ENCODE peak calls at places on chromosomes 12 and 14, in ten cellular contexts. O is HEK293T, B is stromal cell of bone marrow, Z is AG10803, R is amniotic stem cell, S is fibroblast of mammary gland, Q is activated B cell treated with CpG ODN at 0.5 μM for 24 hours, T is fibroblast of lung, W is Peyer's patch, P is WTC11. D is an unnamed sample.
A peak's percentile ranks its signal among the peaks of the same experiment; 100 is the strongest.

GRCh38 chr12:12992418-12993175 is 7.5 kb downstream of the HEBP1 start:
- DNase-seq in S (peak; percentile 94), O (no peak), P (no peak), W (peak; percentile 66), Z (peak; percentile 93), T (peak; percentile 98), Q (no peak), R (no peak), B (peak; percentile 91), D (no peak)

GRCh38 chr14:51395361-51395849 is 155.4 kb downstream of the TMX1 start:
- DNase-seq in Q (no peak), O (no peak), T (peak; percentile 85), Z (peak; percentile 99), B (peak; percentile 36), S (peak; percentile 98), W (peak; percentile 52), P (peak; percentile 12), R (peak; percentile 36), D (peak; percentile 60)

GRCh38 chr14:58979325-58979724 is 209.1 kb upstream of the DAAM1 start:
- DNase-seq in B (no peak), O (no peak), Z (no peak), W (no peak), Q (no peak), R (no peak), S (no peak), P (no peak), T (no peak), D (no peak)

GRCh38 chr12:130463259-130463658 is 125.6 kb downstream of the PIWIL1 start:
- DNase-seq in Q (no peak), P (no peak), S (no peak), O (no peak), W (no peak), T (no peak), Z (no peak), B (no peak), R (no peak), D (no peak)

GRCh38 chr14:64502476-64503183 is 1.0 kb downstream of the ZBTB25 start:
- DNase-seq in Z (peak; percentile 13), P (no peak), R (no peak), S (peak; percentile 18), B (no peak), W (peak; percentile 69), T (peak; percentile 21), O (no peak), Q (no peak), D (no peak)

GRCh38 chr12:131413006-131413405 is 297.9 kb upstream of the SFSWAP start:
- DNase-seq in Z (no peak), S (no peak), Q (no peak), W (no peak), T (no peak), P (no peak), B (no peak), O (no peak), R (no peak), D (no peak)

GRCh38 chr12:67068204-67068731 is 200.9 kb upstream of the CAND1 start:
- DNase-seq in P (peak; percentile 48), B (no peak), S (no peak), R (no peak), W (no peak), T (no peak), O (peak; percentile 24), Z (no peak), Q (no peak), D (no peak)

GRCh38 chr14:89574420-89574819 is 157.4 kb upstream of the FOXN3 start:
- DNase-seq in S (no peak), T (no peak), P (no peak), Z (no peak), O (no peak), W (no peak), Q (no peak), B (no peak), R (no peak), D (no peak)

GRCh38 chr12:121806556-121807308 is 2.9 kb downstream of the SETD1B start:
- DNase-seq in S (peak; percentile 28), B (no peak), O (no peak), W (no peak), Q (no peak), R (no peak), P (no peak), T (no peak), Z (no peak), D (no peak)

GRCh38 chr12:130572553-130572952 is 143.5 kb downstream of the RIMBP2 start:
- DNase-seq in Q (no peak), B (no peak), R (no peak), S (no peak), T (no peak), W (no peak), Z (no peak), O (no peak), P (no peak), D (no peak)

GRCh38 chr12:57736743-57737466 is 1.6 kb downstream of the AGAP2 start:
- DNase-seq in T (no peak), Z (no peak), W (no peak), S (no peak), Q (no peak), O (no peak), R (no peak), B (no peak), P (no peak), D (no peak)

GRCh38 chr12:78403136-78403535 is 461.4 kb upstream of the SYT1 start:
- DNase-seq in Z (peak; percentile 72), O (no peak), Q (no peak), W (no peak), B (peak; percentile 41), R (no peak), T (peak; percentile 46), P (no peak), S (peak; percentile 82), D (no peak)

GRCh38 chr12:122834229-122834920 is 882 bp upstream of the HIP1R start:
- DNase-seq in W (peak; percentile 82), Z (peak; percentile 36), T (peak; percentile 80), P (peak; percentile 78), O (peak; percentile 54), B (no peak), Q (peak; percentile 14), S (peak; percentile 58), R (no peak), D (no peak)

GRCh38 chr12:98895086-98895651 is 250.1 kb downstream of the APAF1 start:
- DNase-seq in P (peak; percentile 48), O (peak; percentile 20), B (no peak), R (no peak), W (no peak), Q (no peak), T (no peak), Z (no peak), S (no peak), D (no peak)